ENCODE peak calls at places on chromosomes 12 and 14, in eight cellular contexts. I is sigmoid colon, Z is heart left ventricle, V is psoas muscle, Y is GM23338, T is K562, X is neuronal stem cell, F is cardiac muscle cell. C is an unnamed sample. For H3K4me1 and H3K36me3, the result is how much of the 10 kb centered on the place peaks cover.

GRCh38 chr14:20383636-20384035 is 29.7 kb downstream of the TEP1 start:
- DNase-seq in I (no peak), Z (no peak), V (no peak), Y (no peak), T (no peak), X (no peak), F (no peak), C (no peak)

GRCh38 chr12:57522019-57522886 is at the start of gene MBD6:
- DNase-seq in I (peak), Z (peak), V (peak), Y (peak), T (no peak), X (peak), F (peak), C (peak)

GRCh38 chr12:114166360-114166759 is 200.2 kb upstream of the RBM19 start:
- DNase-seq in I (no peak), Z (peak), V (no peak), Y (peak), T (peak), X (peak), F (peak), C (peak)

GRCh38 chr14:82905762-82906161 is 1372.1 kb upstream of the SEL1L start:
- DNase-seq in I (no peak), Z (no peak), V (no peak), Y (no peak), T (no peak), X (no peak), F (peak), C (no peak)

GRCh38 chr12:20567413-20567812 is 127.7 kb upstream of the SLCO1C1 start:
- DNase-seq in I (no peak), Z (no peak), V (no peak), Y (no peak), T (no peak), X (no peak), F (no peak), C (no peak)

GRCh38 chr12:88625316-88625715 is 45.0 kb upstream of the KITLG start:
- DNase-seq in I (no peak), Z (no peak), V (no peak), Y (no peak), T (no peak), X (no peak), F (no peak), C (no peak)

GRCh38 chr12:52178984-52179383 is 12.8 kb downstream of the KRT80 start:
- DNase-seq in I (no peak), Z (no peak), V (no peak), Y (no peak), T (no peak), X (no peak), F (no peak), C (no peak)

GRCh38 chr12:46209914-46210834 is 58.7 kb downstream of the SLC38A1 start:
- DNase-seq in I (peak), Z (peak), V (peak), Y (peak), T (no peak), X (no peak), F (peak), C (no peak)

GRCh38 chr12:39205969-39206368 is 237.0 kb downstream of the KIF21A start:
- DNase-seq in I (no peak), Z (no peak), V (no peak), Y (no peak), T (no peak), X (no peak), F (no peak), C (no peak)

GRCh38 chr14:98769326-98769725 is 502.7 kb downstream of the BCL11B start:
- DNase-seq in I (no peak), Z (no peak), V (no peak), Y (peak), T (no peak), X (no peak), F (no peak), C (no peak)

GRCh38 chr12:80781313-80781712 is 64.6 kb downstream of the MYF5 start:
- DNase-seq in I (no peak), Z (no peak), V (no peak), Y (no peak), T (no peak), X (no peak), F (no peak), C (no peak)

GRCh38 chr12:123940627-123940966 is 32.0 kb downstream of the CCDC92 start:
- DNase-seq in I (no peak), Z (no peak), V (no peak), Y (no peak), T (no peak), X (no peak), F (no peak), C (no peak)

DNA sequence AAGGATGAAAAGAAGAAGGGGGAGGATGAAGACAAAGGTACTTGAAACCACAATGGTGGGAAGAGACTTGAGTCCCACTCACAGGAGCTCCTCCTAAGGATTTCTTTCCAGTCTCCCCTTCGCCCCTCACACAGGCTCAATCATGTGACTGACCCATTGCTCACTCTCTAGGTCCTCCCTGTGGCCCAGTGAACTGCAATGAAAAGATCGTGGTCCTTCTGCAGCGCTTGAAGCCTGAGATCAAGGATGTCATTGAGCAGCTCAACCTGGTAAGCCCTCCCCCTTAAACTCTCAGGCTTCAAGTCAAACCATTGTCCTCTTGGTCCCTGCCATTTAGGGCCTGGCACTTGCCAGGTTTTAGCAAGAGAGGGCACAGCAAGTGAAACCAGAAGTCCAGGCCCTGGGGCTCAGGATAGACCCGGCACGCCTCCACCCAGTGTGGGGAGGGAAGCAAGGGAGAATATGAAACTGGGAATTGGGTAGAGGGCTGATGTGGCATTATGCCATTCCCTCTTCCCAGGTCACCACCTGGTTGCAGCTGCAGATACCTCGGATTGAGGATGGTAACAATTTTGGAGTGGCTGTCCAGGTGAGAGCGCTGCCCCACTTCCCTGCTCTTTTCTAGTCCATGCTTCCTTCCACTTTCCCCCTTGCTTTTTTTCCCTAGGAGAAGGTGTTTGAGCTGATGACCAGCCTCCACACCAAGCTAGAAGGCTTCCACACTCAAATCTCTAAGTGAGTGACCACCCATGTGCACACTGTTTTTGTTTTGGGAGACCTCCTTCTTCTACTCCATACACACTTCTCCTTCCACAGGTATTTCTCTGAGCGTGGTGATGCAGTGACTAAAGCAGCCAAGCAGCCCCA is 1.8 kb downstream of the PSME1 start:
- DNase-seq in I (no peak), Z (no peak), V (no peak), Y (no peak), T (no peak), X (no peak), F (no peak), C (no peak)
- H3K4me1 ChIP-seq in I (under half), Z (under half), V (half or more), Y (under half), T (under half), X (under half), F (under half), C (under half)

GRCh38 chr14:65142429-65142828 is 40.1 kb upstream of the MAX start:
- DNase-seq in I (no peak), Z (no peak), V (no peak), Y (no peak), T (no peak), X (no peak), F (no peak), C (no peak)
- H3K4me3 ChIP-seq in I (no peak), Z (no peak), V (no peak), Y (no peak), T (no peak), X (no peak), F (no peak), C (no peak)

GRCh38 chr12:1716215-1716862 is 25.5 kb downstream of the ADIPOR2 start:
- DNase-seq in I (no peak), Z (no peak), V (no peak), Y (no peak), T (no peak), X (no peak), F (no peak), C (no peak)

GRCh38 chr12:1719139-1719538 is 28.3 kb downstream of the ADIPOR2 start:
- DNase-seq in I (no peak), Z (no peak), V (no peak), Y (no peak), T (no peak), X (no peak), F (no peak), C (no peak)

GRCh38 chr12:1720494-1720893 is 29.6 kb downstream of the ADIPOR2 start:
- DNase-seq in I (no peak), Z (no peak), V (no peak), Y (peak), T (no peak), X (no peak), F (no peak), C (no peak)

DNA sequence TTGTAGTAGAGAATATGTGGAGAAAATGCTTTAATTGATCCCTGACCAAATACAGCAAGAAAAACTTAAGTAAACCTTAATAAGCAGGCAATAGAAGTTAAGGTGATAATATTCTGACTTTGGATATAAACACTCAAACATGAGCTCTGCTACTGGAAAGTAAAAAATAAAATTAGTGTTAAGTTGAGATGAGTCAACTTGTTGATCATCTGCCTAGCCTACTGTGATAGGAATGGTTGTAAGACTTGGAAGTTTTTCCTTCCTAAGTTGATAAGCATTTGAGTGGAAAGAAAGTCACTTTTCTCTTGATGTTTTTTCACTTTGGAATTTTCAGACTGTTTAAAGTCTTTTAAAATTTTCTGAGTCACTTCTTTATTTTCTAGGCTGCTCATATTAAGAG is 26.0 kb downstream of the ADIPOR2 start:
- DNase-seq in I (no peak), Z (no peak), V (no peak), Y (no peak), T (no peak), X (no peak), F (no peak), C (no peak)
- H3K36me3 ChIP-seq in I (under half), Z (under half), V (under half), Y (under half), T (under half), X (under half), F (under half), C (under half)

GRCh38 chr14:96934961-96935360 is 137.8 kb downstream of the VRK1 start:
- DNase-seq in I (no peak), Z (no peak), V (no peak), Y (no peak), T (no peak), X (no peak), F (no peak), C (no peak)
- H3K4me1 ChIP-seq in I (under half), Z (under half), V (under half), Y (under half), T (under half), X (under half), F (under half), C (under half)

GRCh38 chr12:100164153-100164704 is 21.6 kb upstream of the BLTP3B start:
- DNase-seq in I (no peak), Z (no peak), V (no peak), Y (no peak), T (no peak), X (no peak), F (no peak), C (no peak)
- H3K4me3 ChIP-seq in I (no peak), Z (peak), V (peak), Y (peak), T (no peak), X (peak), F (no peak), C (peak)

C was measured in HAP-1.